ENCODE peak calls at places on chromosomes 5 and 9, in five cellular contexts. F is CD8-positive, alpha-beta T cell; N is right atrium auricular region; L is A673; A is OCI-LY7. D is an unnamed sample.

GRCh38 chr9:16003785-16004184 is 450.9 kb downstream of the CCDC171 start:
- DNase-seq in F (no peak), N (no peak), L (no peak), A (no peak), D (no peak)

GRCh38 chr5:171415115-171415730 is 4.2 kb upstream of the FGF18 start:
- DNase-seq in F (no peak), N (peak; percentile 52), L (no peak), A (no peak), D (no peak)

GRCh38 chr9:77588319-77588937 is 59.7 kb downstream of the GNA14 start:
- DNase-seq in F (no peak), N (no peak), L (peak; percentile 49), A (no peak), D (no peak)

GRCh38 chr5:128121679-128122078 is 38.1 kb downstream of the SLC12A2 start:
- DNase-seq in F (no peak), N (no peak), L (no peak), A (no peak), D (no peak)

GRCh38 chr9:133273819-133274218 is 1.2 kb downstream of the ABO start:
- DNase-seq in F (no peak), N (no peak), L (no peak), A (no peak), D (no peak)

GRCh38 chr9:88056876-88057275 is 81.4 kb downstream of the SPATA31C2 start:
- DNase-seq in F (no peak), N (no peak), L (no peak), A (no peak), D (no peak)

GRCh38 chr5:945691-946541 is 53.2 kb downstream of the TRIP13 start:
- DNase-seq in F (no peak), N (no peak), L (no peak), A (no peak), D (no peak)

GRCh38 chr5:153755913-153756500 is 265.5 kb downstream of the GRIA1 start:
- DNase-seq in F (no peak), N (no peak), L (no peak), A (no peak), D (no peak)

GRCh38 chr9:129320575-129321311 is 142.7 kb upstream of the IER5L start:
- DNase-seq in F (peak; percentile 21), N (peak; percentile 80), L (peak; percentile 92), A (no peak), D (no peak)

GRCh38 chr5:9173281-9174048 is 372.4 kb downstream of the SEMA5A start:
- DNase-seq in F (no peak), N (no peak), L (no peak), A (no peak), D (no peak)

GRCh38 chr5:59999056-59999455 is 105.5 kb upstream of the PDE4D start:
- DNase-seq in F (no peak), N (no peak), L (no peak), A (no peak), D (no peak)

GRCh38 chr5:88875609-88876234 is 7.3 kb downstream of the MEF2C start:
- DNase-seq in F (no peak), N (no peak), L (no peak), A (peak; percentile 56), D (no peak)

GRCh38 chr5:15620501-15620900 is 120.5 kb downstream of the FBXL7 start:
- DNase-seq in F (no peak), N (peak; percentile 68), L (no peak), A (no peak), D (no peak)

GRCh38 chr9:90847971-90848370 is 46.4 kb downstream of the SYK start:
- DNase-seq in F (no peak), N (peak; percentile 21), L (no peak), A (no peak), D (no peak)

GRCh38 chr5:147554285-147554817 is 44.5 kb upstream of the DPYSL3 start:
- DNase-seq in F (no peak), N (no peak), L (no peak), A (no peak), D (no peak)

GRCh38 chr9:132663851-132664250 is 5.9 kb downstream of the DDX31 start:
- DNase-seq in F (no peak), N (no peak), L (no peak), A (no peak), D (no peak)

GRCh38 chr5:154648229-154648628 is 106.9 kb upstream of the LARP1 start:
- DNase-seq in F (no peak), N (no peak), L (no peak), A (no peak), D (no peak)

GRCh38 chr9:38641985-38642864 is 21.8 kb upstream of the ANKRD18A start:
- DNase-seq in F (no peak), N (no peak), L (peak; percentile 75), A (no peak), D (no peak)

GRCh38 chr9:134228649-134229048 is 64.3 kb upstream of the RNU6ATAC start:
- DNase-seq in F (no peak), N (no peak), L (no peak), A (no peak), D (no peak)

GRCh38 chr9:98789765-98790600 is 6.4 kb downstream of the ANKS6 start:
- DNase-seq in F (no peak), N (no peak), L (no peak), A (no peak), D (no peak)

GRCh38 chr5:67094476-67095300 is 101.9 kb downstream of the CD180 start:
- DNase-seq in F (no peak), N (no peak), L (no peak), A (no peak), D (no peak)

GRCh38 chr5:7320641-7321170 is 75.2 kb upstream of the ADCY2 start:
- DNase-seq in F (no peak), N (no peak), L (no peak), A (no peak), D (no peak)

GRCh38 chr5:80491296-80491695 is 3.4 kb downstream of the FAM151B start:
- DNase-seq in F (no peak), N (no peak), L (no peak), A (no peak), D (no peak)

GRCh38 chr5:127700237-127700766 is 2.9 kb upstream of the CCDC192 start:
- DNase-seq in F (no peak), N (no peak), L (no peak), A (no peak), D (no peak)

GRCh38 chr9:76567086-76567485 is 108.1 kb downstream of the GCNT1 start:
- DNase-seq in F (no peak), N (no peak), L (no peak), A (no peak), D (no peak)

GRCh38 chr5:172178301-172179031 is 9.6 kb downstream of the STK10 start:
- DNase-seq in F (no peak), N (no peak), L (no peak), A (peak; percentile 61), D (no peak)

GRCh38 chr9:110960288-110960687 is 78.0 kb downstream of the LPAR1 start:
- DNase-seq in F (no peak), N (no peak), L (no peak), A (no peak), D (no peak)

GRCh38 chr5:78552729-78553341 is 95.7 kb downstream of the LHFPL2 start:
- DNase-seq in F (no peak), N (no peak), L (no peak), A (no peak), D (no peak)

GRCh38 chr5:173858675-173859121 is 29.5 kb upstream of the CPEB4 start:
- DNase-seq in F (no peak), N (no peak), L (no peak), A (no peak), D (no peak)

GRCh38 chr5:154740483-154740882 is 14.7 kb upstream of the LARP1 start:
- DNase-seq in F (no peak), N (peak; percentile 70), L (no peak), A (no peak), D (no peak)

GRCh38 chr9:123282343-123283047 is 14.1 kb upstream of the STRBP start:
- DNase-seq in F (no peak), N (no peak), L (peak; percentile 71), A (no peak), D (no peak)

GRCh38 chr9:111588846-111589245 is 10.6 kb downstream of the PTGR1 start:
- DNase-seq in F (no peak), N (no peak), L (no peak), A (no peak), D (no peak)

GRCh38 chr5:112822456-112822855 is 38.6 kb upstream of the SRP19 start:
- DNase-seq in F (no peak), N (no peak), L (no peak), A (no peak), D (no peak)

GRCh38 chr5:73438048-73438896 is 10.3 kb downstream of the FOXD1 start:
- DNase-seq in F (no peak), N (no peak), L (no peak), A (no peak), D (no peak)

GRCh38 chr5:15496886-15497285 is 3.1 kb upstream of the FBXL7 start:
- DNase-seq in F (no peak), N (no peak), L (no peak), A (no peak), D (no peak)

GRCh38 chr5:177132504-177133118 is 962 bp upstream of the NSD1 start:
- DNase-seq in F (peak; percentile 18), N (no peak), L (no peak), A (no peak), D (no peak)

GRCh38 chr9:127144670-127145458 is 22.4 kb upstream of the ANGPTL2 start:
- DNase-seq in F (no peak), N (peak; percentile 84), L (no peak), A (no peak), D (peak; percentile 93)

GRCh38 chr5:36655171-36655570 is 48.8 kb downstream of the SLC1A3 start:
- DNase-seq in F (no peak), N (no peak), L (peak; percentile 22), A (no peak), D (peak; percentile 80)
- H3K27ac ChIP-seq in F (no peak overlapping the region), N (peak overlapping the region; percentile 55), L (no peak overlapping the region), A (no peak overlapping the region), D (peak overlapping the region; percentile 89)

GRCh38 chr9:96417051-96417586 is 1.1 kb downstream of the ZNF367 start:
- DNase-seq in F (peak; percentile 94), N (peak; percentile 87), L (peak; percentile 88), A (peak; percentile 93), D (peak; percentile 86)
- TF ChIP-seq CTCF in F (no peak), N (no peak), L (no peak), A (no peak), D (peak; percentile 47)

DNA sequence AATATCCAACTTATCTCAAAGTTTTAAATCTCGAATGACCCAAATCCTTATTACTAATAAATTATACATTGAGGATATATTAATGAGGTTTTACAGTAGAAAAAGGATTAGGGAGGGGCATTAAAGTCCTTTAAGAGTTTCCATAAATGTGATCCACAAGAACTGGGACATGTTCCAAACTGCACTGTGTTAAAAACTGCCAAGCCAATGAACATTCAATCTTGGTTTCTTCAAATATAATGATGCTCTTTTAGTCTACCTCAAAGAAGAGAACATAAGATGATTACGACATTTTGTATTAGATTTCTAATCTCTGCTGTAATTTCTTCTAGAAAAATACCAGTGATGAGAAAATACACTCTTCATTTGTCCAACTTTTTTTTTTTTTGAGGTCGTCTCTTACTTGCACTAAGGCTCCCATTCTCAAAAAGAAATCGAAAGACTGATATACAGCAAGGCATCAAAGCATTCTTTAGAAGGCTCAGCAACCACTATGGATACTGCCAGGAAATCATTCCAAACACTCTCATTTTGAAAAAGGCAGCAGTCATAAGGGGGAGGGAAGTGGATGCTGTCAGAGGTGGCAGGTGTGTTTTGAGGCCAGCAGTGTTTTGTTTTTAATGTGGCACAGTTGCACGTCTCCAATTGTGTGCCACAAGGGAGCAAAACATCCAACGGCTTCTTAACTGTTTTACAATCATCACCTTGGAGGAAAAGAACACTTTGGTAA is 1.6 kb downstream of the PTAR1 start:
- DNase-seq in F (no peak), N (no peak), L (no peak), A (peak; percentile 37), D (no peak)
- H3K27ac ChIP-seq in F (no peak overlapping the region), N (peak overlapping the region; percentile 90), L (no peak overlapping the region), A (no peak overlapping the region), D (peak overlapping the region; percentile 93)

GRCh38 chr5:75335952-75336624 is 932 bp upstream of the HMGCR start:
- DNase-seq in F (no peak), N (no peak), L (peak; percentile 88), A (peak; percentile 44), D (peak; percentile 4)
- TF ChIP-seq CTCF in F (no peak), N (peak; percentile 8), L (no peak), A (no peak), D (peak; percentile 24)